ENCODE peak calls at places on chromosomes 12 and 14, in four cellular contexts. Q is esophagus muscularis mucosa, U is stomach, V is uterus. O is an unnamed sample.

GRCh38 chr12:30796891-30797371 is 42.2 kb upstream of the CAPRIN2 start:
- DNase-seq in Q (no peak), U (no peak), V (no peak), O (no peak)

GRCh38 chr12:126069549-126070165 is 1004.4 kb downstream of the AACS start:
- DNase-seq in Q (no peak), U (peak; percentile 49), V (no peak), O (no peak)

GRCh38 chr14:94173471-94173884 is 644 bp upstream of the PPP4R4 start:
- DNase-seq in Q (no peak), U (no peak), V (no peak), O (no peak)

GRCh38 chr12:53352331-53353258 is 16.4 kb upstream of the SP7 start:
- DNase-seq in Q (peak; percentile 96), U (peak; percentile 88), V (peak; percentile 83), O (peak; percentile 78)

GRCh38 chr12:1886396-1887008 is 31.9 kb downstream of the CACNA2D4 start:
- DNase-seq in Q (peak; percentile 64), U (no peak), V (no peak), O (no peak)

GRCh38 chr12:6821271-6821673 is 349 bp upstream of the GPR162 start:
- DNase-seq in Q (peak; percentile 96), U (peak; percentile 43), V (peak; percentile 55), O (no peak)

GRCh38 chr14:25011095-25011494 is 38.9 kb downstream of the STXBP6 start:
- DNase-seq in Q (no peak), U (no peak), V (no peak), O (no peak)

GRCh38 chr12:74646831-74647230 is 109.2 kb downstream of the ATXN7L3B start:
- DNase-seq in Q (no peak), U (no peak), V (no peak), O (no peak)

GRCh38 chr12:76569685-76570604 is 10.4 kb upstream of the OSBPL8 start:
- DNase-seq in Q (no peak), U (no peak), V (no peak), O (no peak)

GRCh38 chr12:96221391-96221790 is 27.2 kb downstream of the ELK3 start:
- DNase-seq in Q (no peak), U (no peak), V (no peak), O (no peak)

GRCh38 chr12:25827747-25828146 is 130.7 kb upstream of the RASSF8 start:
- DNase-seq in Q (no peak), U (no peak), V (no peak), O (no peak)
- H3K27ac ChIP-seq in Q (peak overlapping the region; percentile 71), U (peak overlapping the region; percentile 57), V (no peak overlapping the region), O (no peak overlapping the region)

GRCh38 chr12:107912421-107913004 is 138.0 kb downstream of the ASCL4 start:
- DNase-seq in Q (peak; percentile 89), U (peak; percentile 40), V (no peak), O (peak; percentile 65)
- H3K4me3 ChIP-seq in Q (peak overlapping the region; percentile 21), U (peak overlapping the region; percentile 31), V (no peak overlapping the region), O (peak overlapping the region; percentile 47)

GRCh38 chr12:26121841-26122680 is 2.8 kb downstream of the BHLHE41 start:
- DNase-seq in Q (peak; percentile 86), U (no peak), V (no peak), O (no peak)

GRCh38 chr12:26124491-26125450 is at the start of gene BHLHE41:
- DNase-seq in Q (peak; percentile 95), U (peak; percentile 78), V (peak; percentile 82), O (peak; percentile 83)

GRCh38 chr12:26121323-26121740 is 3.5 kb downstream of the BHLHE41 start:
- DNase-seq in Q (peak; percentile 81), U (no peak), V (no peak), O (no peak)

GRCh38 chr12:26123482-26123980 is 1.3 kb downstream of the BHLHE41 start:
- DNase-seq in Q (no peak), U (no peak), V (no peak), O (no peak)

DNA sequence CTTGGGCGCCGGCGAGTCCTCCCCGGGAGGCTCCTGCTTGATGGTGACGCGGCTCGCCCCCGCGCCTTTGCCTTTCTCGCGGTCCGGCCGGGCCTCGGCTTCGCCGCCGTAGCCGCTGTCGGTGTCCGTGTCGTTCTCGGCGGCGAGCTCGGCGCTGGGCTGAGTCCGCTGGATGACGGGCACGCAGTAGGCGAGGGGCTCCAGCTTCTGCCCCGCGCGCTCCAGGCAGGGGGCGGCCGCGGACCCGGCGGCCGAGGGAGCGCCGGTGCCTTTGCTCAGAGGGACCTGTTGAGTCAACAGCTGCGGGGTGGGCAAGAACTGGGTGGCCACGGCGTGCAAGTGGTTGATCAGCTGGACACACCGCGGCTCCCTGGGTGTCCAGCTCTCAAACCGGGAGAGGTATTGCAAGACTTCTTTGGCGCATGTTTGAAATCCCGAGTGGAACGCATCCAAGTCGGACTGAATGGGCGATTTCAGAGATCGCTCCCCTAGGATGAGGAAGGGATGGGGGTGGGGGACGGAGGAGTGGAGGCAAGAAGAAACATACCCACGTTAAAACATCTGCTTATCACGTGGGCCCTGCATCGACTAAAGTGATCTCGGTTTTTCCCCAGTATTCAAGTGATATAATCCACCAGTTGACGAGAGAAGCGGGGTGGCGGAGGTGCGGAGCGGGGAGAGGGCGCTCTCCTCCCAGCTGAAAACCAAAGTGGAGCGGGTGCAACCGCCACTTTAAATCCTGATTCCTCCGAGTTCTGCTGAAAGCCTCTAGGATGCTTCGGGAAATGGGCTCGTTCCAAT is 2.0 kb downstream of the BHLHE41 start:
- DNase-seq in Q (peak; percentile 95), U (peak; percentile 55), V (peak; percentile 79), O (peak; percentile 74)
- TF ChIP-seq POLR2A in Q (no peak), U (no peak), V (no peak), O (no peak)

DNA sequence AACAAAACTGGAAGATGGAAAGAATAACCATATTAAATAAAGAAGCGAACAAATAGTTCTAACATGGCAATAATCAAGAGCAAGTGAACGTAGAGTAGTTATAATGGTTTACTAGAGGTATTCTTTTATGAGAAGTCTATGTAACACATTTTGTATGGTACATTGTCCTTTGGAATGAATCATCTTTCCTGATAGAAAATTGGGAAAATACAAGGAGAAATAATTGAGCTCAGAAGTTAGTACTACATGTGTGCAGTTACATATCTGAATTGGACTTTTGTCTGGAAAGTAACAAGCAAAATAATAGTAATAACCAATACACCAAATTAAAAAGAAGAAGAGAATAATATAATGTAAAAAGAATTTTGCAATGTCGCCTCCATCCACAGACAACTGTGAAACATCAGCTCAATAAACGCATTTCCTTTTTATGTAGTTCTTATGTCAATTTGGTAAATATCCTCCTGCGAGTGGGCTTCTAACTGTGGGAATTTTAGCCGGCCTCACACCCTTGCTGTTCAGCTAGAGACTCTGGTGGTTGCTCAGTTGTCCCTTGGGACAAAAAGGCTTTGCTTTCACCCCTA is 943 bp upstream of the TUBA1A start:
- DNase-seq in Q (no peak), U (no peak), V (no peak), O (no peak)
- H3K27ac ChIP-seq in Q (peak overlapping the region; percentile 98), U (peak overlapping the region; percentile 98), V (peak overlapping the region; percentile 99), O (peak overlapping the region; percentile 98)

DNA sequence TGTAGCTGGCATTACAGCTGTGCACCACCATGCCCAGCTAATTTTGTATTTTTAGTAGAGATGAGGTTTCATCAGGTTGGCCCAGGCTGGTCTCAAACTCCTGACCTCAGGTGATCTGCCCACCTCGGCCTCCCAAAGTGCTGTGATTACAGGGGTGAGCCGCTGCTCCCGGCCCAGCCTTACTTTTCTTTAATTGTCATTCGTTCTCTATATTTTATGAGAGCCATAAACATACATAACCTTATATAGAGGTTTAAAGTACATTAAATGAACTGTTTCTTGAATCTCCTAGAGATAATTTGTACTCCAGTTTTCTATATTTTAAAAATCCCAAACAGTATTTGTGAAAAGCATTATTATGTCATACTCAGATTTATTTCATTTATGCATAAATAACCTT is 98.6 kb downstream of the SYNE2 start:
- DNase-seq in Q (no peak), U (no peak), V (no peak), O (no peak)
- H3K4me3 ChIP-seq in Q (no peak overlapping the region), U (no peak overlapping the region), V (no peak overlapping the region), O (no peak overlapping the region)

GRCh38 chr14:52950410-52950897 is 396 bp downstream of the FERMT2 start:
- DNase-seq in Q (peak; percentile 93), U (peak; percentile 35), V (peak; percentile 65), O (peak; percentile 51)

GRCh38 chr14:52951730-52952481 is 1.1 kb upstream of the FERMT2 start:
- DNase-seq in Q (peak; percentile 91), U (peak; percentile 43), V (no peak), O (peak; percentile 59)

GRCh38 chr14:52949711-52950409 is 990 bp downstream of the FERMT2 start:
- DNase-seq in Q (no peak), U (no peak), V (no peak), O (no peak)

GRCh38 chr14:52950898-52951729 is at the start of gene FERMT2:
- DNase-seq in Q (peak; percentile 94), U (peak; percentile 86), V (peak; percentile 93), O (peak; percentile 83)

GRCh38 chr14:52954346-52955214 is 3.7 kb upstream of the FERMT2 start:
- DNase-seq in Q (no peak), U (no peak), V (no peak), O (no peak)
- TF ChIP-seq POLR2A in Q (no peak), U (no peak), V (peak; percentile 46), O (no peak)

DNA sequence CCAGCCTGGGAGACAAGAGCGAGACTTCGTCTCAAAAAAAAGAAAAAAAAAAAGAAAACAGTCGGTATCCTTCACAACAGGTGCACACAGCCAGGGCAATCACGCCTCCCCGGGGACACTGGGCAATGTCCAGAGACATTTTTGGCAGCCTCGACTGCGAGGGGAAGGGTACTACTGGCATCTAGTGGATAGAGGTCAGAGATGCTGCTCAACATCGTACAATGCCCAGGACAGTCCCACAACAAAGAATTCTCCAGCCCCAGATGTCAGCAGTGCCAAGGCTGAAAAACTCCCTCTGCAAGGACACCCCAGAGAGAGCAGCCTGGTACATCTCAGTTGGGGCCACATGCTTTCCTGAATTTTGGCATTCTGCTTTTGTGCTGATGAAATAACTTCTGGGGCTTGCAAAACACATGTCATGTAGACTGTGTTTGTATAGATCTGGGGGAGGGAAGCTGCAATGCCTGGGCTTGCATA is 21.5 kb downstream of the ALDH2 start:
- DNase-seq in Q (no peak), U (peak; percentile 54), V (no peak), O (no peak)
- H3K27ac ChIP-seq in Q (peak overlapping the region; percentile 28), U (peak overlapping the region; percentile 43), V (no peak overlapping the region), O (no peak overlapping the region)

GRCh38 chr12:48003226-48004038 is 844 bp downstream of the COL2A1 start:
- DNase-seq in Q (no peak), U (no peak), V (no peak), O (no peak)
- H3K4me3 ChIP-seq in Q (peak overlapping the region; percentile 44), U (peak overlapping the region; percentile 47), V (no peak overlapping the region), O (peak overlapping the region; percentile 29)